ENCODE peak calls at places on chromosomes 3 and 15, in four cellular contexts. Y is GM12878, U is HL-60, M is K562. D is an unnamed sample.

GRCh38 chr3:18649666-18650363 is 224.7 kb upstream of the SATB1 start:
- DNase-seq in Y (peak), U (no peak), M (no peak), D (peak)

GRCh38 chr3:59821274-59821673 is 771.4 kb upstream of the CFAP20DC start:
- DNase-seq in Y (no peak), U (no peak), M (no peak), D (no peak)

GRCh38 chr15:41847206-41847605 is 8.6 kb downstream of the PLA2G4B start:
- DNase-seq in Y (no peak), U (no peak), M (no peak), D (no peak)

GRCh38 chr3:134864644-134865043 is 69.6 kb downstream of the EPHB1 start:
- DNase-seq in Y (no peak), U (peak), M (no peak), D (no peak)

GRCh38 chr15:95018888-95019545 is 787.7 kb downstream of the MCTP2 start:
- DNase-seq in Y (no peak), U (no peak), M (no peak), D (no peak)

GRCh38 chr3:65742914-65743313 is 295.8 kb downstream of the MAGI1 start:
- DNase-seq in Y (no peak), U (no peak), M (no peak), D (no peak)

GRCh38 chr3:157392104-157392503 is 44.5 kb upstream of the PTX3 start:
- DNase-seq in Y (no peak), U (no peak), M (no peak), D (no peak)

GRCh38 chr3:39255503-39256325 is 24.1 kb downstream of the CX3CR1 start:
- DNase-seq in Y (peak), U (peak), M (no peak), D (peak)

GRCh38 chr15:68553994-68554715 is 24.6 kb upstream of the CORO2B start:
- DNase-seq in Y (no peak), U (no peak), M (peak), D (no peak)

GRCh38 chr3:106577241-106577640 is 708.4 kb upstream of the CBLB start:
- DNase-seq in Y (no peak), U (no peak), M (no peak), D (no peak)
- TF ChIP-seq SPI1 in Y (no peak), U (no peak), M (no peak), D (no peak)

GRCh38 chr3:40490916-40491315 is 14.0 kb downstream of the ZNF619 start:
- DNase-seq in Y (no peak), U (no peak), M (no peak), D (no peak)
- TF ChIP-seq SPI1 in Y (no peak), U (no peak), M (no peak), D (no peak)

GRCh38 chr3:195030791-195031321 is 240.1 kb downstream of the XXYLT1 start:
- DNase-seq in Y (no peak), U (no peak), M (no peak), D (no peak)
- TF ChIP-seq SPI1 in Y (no peak), U (no peak), M (no peak), D (no peak)

GRCh38 chr3:187739125-187739560 is 6.1 kb downstream of the BCL6 start:
- DNase-seq in Y (no peak), U (no peak), M (no peak), D (no peak)
- TF ChIP-seq SPI1 in Y (no peak), U (no peak), M (no peak), D (no peak)

DNA sequence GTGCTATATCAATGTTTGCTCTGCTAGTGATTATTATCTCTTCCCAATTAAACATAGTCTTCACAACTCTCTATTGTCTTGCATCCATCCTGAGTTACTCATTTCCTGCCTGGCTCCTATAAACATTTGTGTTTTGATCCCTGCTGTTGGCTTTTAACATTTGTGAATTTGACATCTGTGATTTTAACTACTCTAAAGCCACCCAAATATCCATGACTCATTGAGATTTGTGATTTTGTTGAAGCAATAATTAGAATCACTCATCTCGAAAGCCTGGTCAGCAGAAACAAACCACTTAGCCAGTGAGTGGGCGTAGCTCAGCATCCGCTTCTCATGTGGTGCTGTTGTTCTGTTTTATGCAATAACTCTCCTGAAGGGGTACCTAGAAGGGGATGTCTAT is 174.3 kb upstream of the ZBTB20 start:
- DNase-seq in Y (no peak), U (no peak), M (no peak), D (no peak)
- TF ChIP-seq SPI1 in Y (no peak), U (no peak), M (no peak), D (no peak)

DNA sequence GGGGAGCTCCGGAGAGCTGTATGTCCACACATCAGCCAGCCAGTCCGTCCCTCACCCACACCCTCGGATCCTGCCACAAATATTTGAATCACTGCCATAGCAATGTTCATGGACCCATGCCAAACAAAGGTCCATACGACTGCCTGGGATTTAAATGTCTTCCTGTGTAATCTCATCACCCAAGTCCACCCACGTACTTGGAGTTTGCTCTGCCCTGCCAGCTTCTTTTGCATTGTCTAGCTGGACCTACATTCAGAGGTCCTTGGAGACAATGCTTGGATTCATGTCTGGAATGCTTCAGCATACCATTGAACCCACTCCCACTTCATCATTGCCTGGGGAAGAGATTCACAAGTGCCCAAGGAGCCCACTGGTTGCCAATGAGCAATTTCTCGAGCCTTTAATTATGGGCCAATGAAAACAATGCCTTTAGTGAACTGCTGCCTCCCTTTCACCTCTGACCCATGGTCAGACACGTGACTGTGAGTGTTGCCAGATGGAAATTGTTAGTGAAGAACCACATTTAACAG is 90.4 kb upstream of the PHLDB2 start:
- DNase-seq in Y (no peak), U (no peak), M (no peak), D (no peak)
- TF ChIP-seq SPI1 in Y (no peak), U (no peak), M (no peak), D (no peak)

DNA sequence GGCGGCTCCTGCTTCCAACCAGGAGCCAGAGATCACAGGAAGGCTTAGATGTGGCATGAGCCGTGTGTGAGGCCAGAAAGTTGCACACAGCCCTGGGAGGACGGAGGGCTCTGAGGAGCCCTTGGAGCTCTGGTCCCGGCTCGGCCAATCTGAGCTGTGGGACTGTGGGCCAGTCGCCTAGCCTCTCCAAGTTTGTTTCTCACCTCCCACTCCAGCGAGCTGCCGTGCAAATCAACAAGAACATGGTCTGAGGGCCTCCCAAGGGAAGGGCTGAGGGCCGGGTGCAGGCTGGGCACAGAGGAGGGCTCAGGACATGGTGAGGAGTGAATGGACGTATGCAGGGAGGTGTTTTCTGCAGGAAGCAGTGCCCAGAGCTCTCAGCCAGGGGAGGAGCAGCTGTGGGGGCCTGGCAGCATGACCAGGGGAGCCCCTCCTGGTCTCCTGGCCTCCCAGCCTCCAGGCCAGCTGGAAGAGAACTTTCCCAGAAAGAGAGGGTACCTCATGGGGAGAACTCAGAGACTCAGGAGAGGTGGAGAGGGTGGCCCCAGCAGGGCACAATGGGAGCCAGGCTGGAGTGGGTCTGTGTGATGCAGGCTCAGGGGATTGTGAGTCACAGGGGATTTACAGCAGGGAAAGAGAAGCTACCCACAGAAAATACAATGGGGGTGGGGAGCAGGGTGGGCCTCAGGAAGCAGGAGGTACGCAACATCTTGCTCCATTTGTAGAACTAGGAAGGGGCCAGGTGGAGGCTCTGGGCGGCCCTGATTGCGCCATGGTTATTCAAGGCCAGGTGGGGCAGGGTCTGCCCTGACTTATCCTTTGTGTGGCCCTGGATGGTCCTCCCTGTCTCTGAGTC is 24.8 kb downstream of the PSTPIP1 start:
- DNase-seq in Y (no peak), U (no peak), M (no peak), D (no peak)
- TF ChIP-seq SPI1 in Y (peak), U (no peak), M (no peak), D (no peak)

GRCh38 chr3:51350751-51351150 is 34.3 kb upstream of the MANF start:
- DNase-seq in Y (no peak), U (no peak), M (no peak), D (no peak)
- TF ChIP-seq SPI1 in Y (no peak), U (no peak), M (no peak), D (no peak)

GRCh38 chr3:147652682-147653081 is 243.5 kb downstream of the ZIC1 start:
- DNase-seq in Y (no peak), U (no peak), M (no peak), D (no peak)

GRCh38 chr3:147653309-147653923 is 244.3 kb downstream of the ZIC1 start:
- DNase-seq in Y (no peak), U (no peak), M (no peak), D (no peak)

GRCh38 chr3:147655236-147655635 is 246.1 kb downstream of the ZIC1 start:
- DNase-seq in Y (no peak), U (no peak), M (no peak), D (no peak)

GRCh38 chr3:147656023-147656422 is 246.9 kb downstream of the ZIC1 start:
- DNase-seq in Y (no peak), U (no peak), M (no peak), D (no peak)

GRCh38 chr3:147654827-147655226 is 245.7 kb downstream of the ZIC1 start:
- DNase-seq in Y (no peak), U (no peak), M (no peak), D (no peak)
- TF ChIP-seq SPI1 in Y (no peak), U (no peak), M (no peak), D (no peak)